ENCODE peak calls at places on chromosome 10, in seven cellular contexts. Q, A, T, I, L, G and J are unnamed samples.

GRCh38 chr10:105974803-105975456 is 1189.6 kb downstream of the SORCS1 start:
- DNase-seq in Q (no peak), A (no peak), T (no peak), I (peak), L (peak), G (no peak), J (no peak)

GRCh38 chr10:132406750-132407149 is 9.8 kb downstream of the PWWP2B start:
- DNase-seq in Q (no peak), A (no peak), T (peak), I (no peak), L (no peak), G (no peak), J (no peak)

GRCh38 chr10:124697837-124698559 is 46.2 kb downstream of the FAM53B start:
- DNase-seq in Q (peak), A (no peak), T (peak), I (no peak), L (no peak), G (no peak), J (no peak)

GRCh38 chr10:137031-137430 is 1.8 kb downstream of the ZMYND11 start:
- DNase-seq in Q (no peak), A (no peak), T (no peak), I (no peak), L (peak), G (peak), J (no peak)

GRCh38 chr10:91389636-91390512 is 20.3 kb upstream of the HECTD2 start:
- DNase-seq in Q (no peak), A (no peak), T (no peak), I (no peak), L (peak), G (peak), J (no peak)

GRCh38 chr10:88489107-88489506 is 94.0 kb downstream of the RNLS start:
- DNase-seq in Q (no peak), A (no peak), T (no peak), I (no peak), L (peak), G (no peak), J (no peak)

GRCh38 chr10:110664483-110665420 is 20.6 kb downstream of the RBM20 start:
- DNase-seq in Q (no peak), A (no peak), T (no peak), I (peak), L (no peak), G (no peak), J (no peak)

GRCh38 chr10:71206911-71207310 is 5.5 kb upstream of the UNC5B start:
- DNase-seq in Q (peak), A (no peak), T (no peak), I (no peak), L (no peak), G (no peak), J (no peak)

GRCh38 chr10:69892436-69893215 is 90.9 kb downstream of the COL13A1 start:
- DNase-seq in Q (no peak), A (no peak), T (no peak), I (no peak), L (no peak), G (no peak), J (no peak)

GRCh38 chr10:6995339-6995738 is 415.3 kb upstream of the PRKCQ start:
- DNase-seq in Q (no peak), A (no peak), T (no peak), I (no peak), L (no peak), G (no peak), J (no peak)

GRCh38 chr10:31090894-31091607 is 59.4 kb upstream of the ZNF438 start:
- DNase-seq in Q (no peak), A (no peak), T (no peak), I (no peak), L (peak), G (no peak), J (no peak)

DNA sequence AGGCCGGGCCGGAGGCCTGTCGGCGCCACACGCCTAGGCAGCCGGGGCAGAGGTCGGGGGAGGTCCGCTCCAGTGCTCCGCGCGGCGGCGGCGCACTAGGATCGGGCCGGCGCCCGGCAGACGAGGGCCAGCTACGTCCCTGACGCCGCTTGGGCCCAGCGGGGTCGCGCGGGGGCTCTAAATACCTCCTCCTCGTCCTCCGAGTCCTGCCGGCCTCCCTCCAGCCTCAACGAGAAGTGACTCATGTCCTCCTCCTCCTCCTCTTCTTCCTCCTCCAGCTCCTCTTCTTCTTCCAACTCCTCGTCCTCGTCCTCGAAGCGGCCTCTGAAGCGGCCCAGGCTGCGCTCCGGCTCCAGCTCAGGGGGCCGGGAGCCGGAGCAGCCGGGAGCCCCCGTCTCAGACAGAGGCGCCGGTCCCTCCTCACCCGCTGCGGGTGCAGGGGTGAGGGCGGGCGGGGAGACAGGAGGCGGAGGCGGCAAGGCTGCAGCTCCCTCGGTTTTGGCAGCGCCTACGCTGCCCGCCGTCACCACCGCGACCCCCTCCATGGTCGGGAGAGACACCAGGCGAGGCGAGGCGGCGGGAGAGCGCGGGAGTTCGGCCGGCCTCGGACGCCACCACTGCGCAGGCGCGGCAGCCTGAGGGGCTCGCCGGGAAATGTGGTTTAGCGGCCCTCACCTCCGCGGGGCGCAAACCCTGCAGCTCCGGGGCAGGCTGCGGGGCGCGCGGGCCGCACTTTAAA is at the start of gene PCGF6:
- DNase-seq in Q (peak), A (peak), T (peak), I (peak), L (peak), G (peak), J (no peak)
- TF ChIP-seq CTCF in Q (peak), A (no peak), T (no peak), I (no peak), L (no peak), G (peak), J (no peak)

GRCh38 chr10:86127274-86127819 is 239.2 kb downstream of the GRID1 start:
- DNase-seq in Q (no peak), A (no peak), T (peak), I (no peak), L (peak), G (no peak), J (no peak)

GRCh38 chr10:86135191-86135590 is 231.4 kb downstream of the GRID1 start:
- DNase-seq in Q (no peak), A (no peak), T (no peak), I (no peak), L (no peak), G (no peak), J (no peak)

GRCh38 chr10:86128360-86128759 is 238.2 kb downstream of the GRID1 start:
- DNase-seq in Q (no peak), A (no peak), T (peak), I (no peak), L (no peak), G (no peak), J (no peak)

DNA sequence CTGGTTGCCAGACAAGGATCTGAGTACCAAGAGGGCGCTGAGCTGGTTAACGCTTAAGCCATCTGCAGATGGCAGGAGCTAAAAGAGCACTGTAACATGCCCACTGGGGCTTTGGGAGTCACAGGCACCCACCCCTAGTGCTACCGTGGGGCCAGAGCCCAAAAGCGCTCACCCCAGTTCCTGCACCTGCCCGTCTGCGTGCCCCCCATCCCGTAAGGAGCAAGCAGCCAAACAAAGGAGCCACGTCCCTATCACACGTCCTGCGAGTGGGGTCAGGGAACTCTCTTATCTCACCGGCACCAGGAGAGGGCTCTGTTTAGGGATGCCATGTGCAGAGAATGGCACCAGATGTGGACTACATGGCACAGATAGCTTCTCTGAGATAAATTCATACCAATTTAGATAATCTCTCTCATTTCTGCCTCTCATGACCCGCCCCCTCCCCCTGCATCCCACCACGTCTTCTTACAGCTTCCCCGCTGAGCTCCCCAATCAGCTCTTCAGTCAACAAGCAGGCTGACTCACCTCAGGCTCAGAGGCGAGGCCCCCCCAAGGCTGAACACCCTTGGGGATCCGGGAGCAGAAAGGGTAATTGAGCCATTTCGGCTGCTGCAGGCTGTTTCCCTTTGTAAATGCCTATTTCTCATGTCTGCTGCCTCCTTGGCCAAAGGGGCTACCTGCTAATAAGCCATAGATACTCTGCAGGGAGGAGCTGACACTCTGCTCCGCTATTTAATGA is 235.7 kb downstream of the GRID1 start:
- DNase-seq in Q (no peak), A (no peak), T (peak), I (no peak), L (no peak), G (no peak), J (no peak)
- H3K27ac ChIP-seq in Q (no peak), A (no peak), T (no peak), I (no peak), L (no peak), G (no peak), J (no peak)

DNA sequence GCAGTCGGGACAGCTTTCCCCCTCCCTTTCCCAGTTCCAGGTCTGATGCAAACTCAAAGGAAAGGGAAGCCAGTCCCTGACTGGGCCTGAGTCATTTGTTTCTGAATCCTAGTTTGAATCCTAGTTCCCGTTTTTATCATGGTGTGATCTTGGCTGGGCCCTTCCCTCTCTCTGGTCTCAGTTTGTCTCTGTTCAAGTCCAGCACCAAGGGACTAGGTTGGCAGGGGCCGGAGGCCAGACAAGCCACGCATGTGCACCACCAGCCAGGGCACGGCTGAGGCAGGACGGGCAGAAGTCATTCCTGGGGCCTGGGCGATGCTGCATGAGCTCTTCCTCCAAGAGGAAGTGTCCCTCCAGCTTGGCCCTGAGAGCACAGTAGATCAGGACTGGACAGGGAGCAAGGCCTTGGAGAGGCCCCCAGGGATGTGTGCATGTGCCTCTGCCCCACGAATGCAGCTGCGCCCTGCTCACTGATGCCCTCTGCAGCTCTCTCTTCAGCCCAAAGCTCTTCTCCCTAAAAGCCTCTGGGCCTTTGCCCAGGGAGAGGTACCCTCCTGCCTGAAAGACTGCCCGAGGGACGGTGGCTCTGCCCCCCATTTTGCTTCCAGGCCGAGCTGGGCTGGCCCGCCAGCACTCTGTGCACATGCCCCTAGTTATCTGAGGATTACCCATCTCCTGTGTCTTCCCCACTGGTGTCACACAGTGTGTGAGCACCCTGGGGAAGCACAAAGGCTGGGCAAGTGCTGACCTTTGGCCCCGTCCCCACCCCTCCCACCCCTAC is 86.7 kb downstream of the ZMIZ1 start:
- DNase-seq in Q (no peak), A (no peak), T (no peak), I (peak), L (no peak), G (peak), J (no peak)
- TF ChIP-seq CTCF in Q (no peak), A (no peak), T (no peak), I (no peak), L (no peak), G (peak), J (no peak)

GRCh38 chr10:99389721-99390480 is 40.5 kb downstream of the GOT1 start:
- DNase-seq in Q (no peak), A (no peak), T (no peak), I (no peak), L (no peak), G (no peak), J (no peak)

GRCh38 chr10:99391346-99391745 is 39.1 kb downstream of the GOT1 start:
- DNase-seq in Q (no peak), A (no peak), T (no peak), I (no peak), L (no peak), G (no peak), J (no peak)

GRCh38 chr10:99382181-99382580 is 48.2 kb downstream of the GOT1 start:
- DNase-seq in Q (no peak), A (no peak), T (no peak), I (no peak), L (peak), G (no peak), J (no peak)

GRCh38 chr10:99387541-99387940 is 42.9 kb downstream of the GOT1 start:
- DNase-seq in Q (no peak), A (no peak), T (no peak), I (no peak), L (no peak), G (no peak), J (no peak)

GRCh38 chr10:99387071-99387470 is 43.4 kb downstream of the GOT1 start:
- DNase-seq in Q (no peak), A (no peak), T (no peak), I (no peak), L (no peak), G (no peak), J (no peak)
- H3K27ac ChIP-seq in Q (no peak), A (no peak), T (no peak), I (no peak), L (no peak), G (no peak), J (no peak)

GRCh38 chr10:116336866-116337265 is 12.6 kb downstream of the CCDC172 start:
- DNase-seq in Q (no peak), A (no peak), T (no peak), I (no peak), L (no peak), G (no peak), J (no peak)
- TF ChIP-seq CTCF in Q (no peak), A (no peak), T (no peak), I (no peak), L (no peak), G (no peak), J (no peak)

DNA sequence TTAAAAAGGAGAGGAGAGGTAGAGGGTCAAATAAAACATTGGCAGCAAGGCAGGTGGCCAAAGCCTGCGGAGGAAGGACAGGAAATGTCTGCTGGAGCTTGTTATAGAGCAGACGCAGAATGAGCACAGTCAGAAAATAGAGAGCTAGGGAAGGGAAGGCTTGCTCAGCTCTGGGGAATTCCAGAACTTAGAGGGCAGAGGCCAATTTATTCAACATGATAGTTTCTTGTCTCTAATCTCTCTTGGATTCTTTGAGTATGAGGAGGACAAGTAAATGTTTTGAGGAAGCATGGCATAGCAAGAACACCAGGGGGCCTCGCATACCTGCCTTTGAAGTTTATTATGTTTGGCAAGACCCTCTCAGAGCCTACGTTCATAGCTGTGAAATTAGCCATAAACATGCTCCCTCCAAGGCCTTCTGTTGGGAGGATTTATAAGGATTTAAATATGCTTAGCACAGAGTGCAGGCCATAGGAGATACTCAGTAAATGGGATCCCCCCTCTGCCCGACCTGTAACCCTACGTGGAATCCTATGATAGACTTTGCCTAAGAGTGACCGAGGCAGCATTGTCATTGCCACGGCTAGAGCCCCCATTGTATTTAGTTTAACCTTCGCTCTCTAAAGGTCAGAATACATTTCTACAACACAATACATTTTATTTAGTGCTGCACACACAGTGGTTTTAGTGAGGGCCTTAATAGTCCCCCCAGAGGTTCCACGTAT is 293.9 kb downstream of the CCDC3 start:
- DNase-seq in Q (no peak), A (no peak), T (no peak), I (no peak), L (peak), G (peak), J (no peak)
- H3K27ac ChIP-seq in Q (peak), A (peak), T (peak), I (no peak), L (peak), G (peak), J (peak)

GRCh38 chr10:86261933-86262665 is 104.5 kb downstream of the GRID1 start:
- DNase-seq in Q (peak), A (no peak), T (no peak), I (peak), L (peak), G (no peak), J (no peak)
- TF ChIP-seq CTCF in Q (peak), A (no peak), T (no peak), I (no peak), L (peak), G (no peak), J (no peak)

GRCh38 chr10:5479481-5480161 is 19.7 kb downstream of the CALML5 start:
- DNase-seq in Q (no peak), A (no peak), T (no peak), I (no peak), L (no peak), G (no peak), J (no peak)
- H3K27ac ChIP-seq in Q (no peak), A (no peak), T (no peak), I (no peak), L (no peak), G (no peak), J (no peak)

DNA sequence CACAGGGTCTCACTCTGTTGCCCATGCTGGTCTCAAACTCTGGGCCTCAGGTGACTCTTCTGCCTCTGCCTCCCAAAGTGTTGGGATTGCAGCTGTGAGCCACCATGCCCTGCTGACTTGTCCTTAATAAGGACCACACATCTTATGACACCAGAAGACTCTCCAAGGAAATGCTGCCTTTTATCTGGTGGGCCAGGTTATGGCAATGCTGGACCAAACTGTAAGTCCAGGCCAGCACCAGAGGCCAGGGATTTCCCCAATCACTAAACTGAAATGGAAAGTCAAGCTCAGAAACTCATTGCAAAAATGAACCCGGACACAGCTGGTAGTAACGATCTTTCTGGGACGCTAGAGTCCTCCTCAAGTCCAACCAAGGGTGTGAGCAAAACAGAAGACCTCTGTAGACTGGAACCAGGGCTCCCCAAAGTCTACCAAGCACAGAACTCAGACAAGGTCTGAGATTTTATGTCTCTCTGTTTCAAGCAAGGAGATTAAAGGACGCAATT is 73.8 kb upstream of the ITGB1 start:
- DNase-seq in Q (no peak), A (no peak), T (no peak), I (no peak), L (peak), G (no peak), J (no peak)
- TF ChIP-seq CTCF in Q (no peak), A (no peak), T (no peak), I (no peak), L (no peak), G (no peak), J (no peak)